ENCODE peak calls at places on chromosomes 5 and 9, in eight cellular contexts. O is upper lobe of right lung; K is fibroblast of gingiva; R is GM13977; U is Kasumi-1; L is GM12864; S is left lung; Y is CD8-positive, alpha-beta memory T cell. M is an unnamed sample.

GRCh38 chr5:108637110-108637509 is 110.6 kb upstream of the FER start:
- DNase-seq in O (no peak), K (peak), R (no peak), U (no peak), L (no peak), S (no peak), Y (no peak), M (peak)

GRCh38 chr5:52725781-52726180 is 61.9 kb upstream of the ITGA1 start:
- DNase-seq in O (no peak), K (peak), R (no peak), U (no peak), L (no peak), S (no peak), Y (no peak), M (no peak)

GRCh38 chr5:154002093-154002492 is 36.6 kb downstream of the FAM114A2 start:
- DNase-seq in O (no peak), K (peak), R (no peak), U (no peak), L (no peak), S (no peak), Y (no peak), M (no peak)

GRCh38 chr9:129398101-129398795 is 220.2 kb upstream of the IER5L start:
- DNase-seq in O (peak), K (no peak), R (no peak), U (no peak), L (no peak), S (peak), Y (no peak), M (no peak)

GRCh38 chr9:7143801-7144200 is 386.0 kb downstream of the KDM4C start:
- DNase-seq in O (no peak), K (no peak), R (no peak), U (no peak), L (no peak), S (no peak), Y (no peak), M (no peak)

GRCh38 chr5:175655411-175655810 is 2.5 kb upstream of the HRH2 start:
- DNase-seq in O (no peak), K (no peak), R (no peak), U (no peak), L (no peak), S (no peak), Y (no peak), M (no peak)

GRCh38 chr5:149358818-149359217 is 972 bp downstream of the PCYOX1L start:
- DNase-seq in O (no peak), K (peak), R (no peak), U (no peak), L (no peak), S (no peak), Y (no peak), M (no peak)

GRCh38 chr5:82360043-82360442 is 81.9 kb upstream of the RPS23 start:
- DNase-seq in O (no peak), K (no peak), R (no peak), U (no peak), L (no peak), S (no peak), Y (no peak), M (no peak)

GRCh38 chr5:158175664-158176507 is 316.9 kb upstream of the CLINT1 start:
- DNase-seq in O (no peak), K (no peak), R (no peak), U (no peak), L (no peak), S (peak), Y (no peak), M (no peak)

GRCh38 chr5:163659568-163659902 is 154.1 kb downstream of the MAT2B start:
- DNase-seq in O (no peak), K (no peak), R (no peak), U (no peak), L (no peak), S (no peak), Y (no peak), M (no peak)

GRCh38 chr9:82764270-82764669 is 298.7 kb downstream of the RASEF start:
- DNase-seq in O (no peak), K (no peak), R (no peak), U (peak), L (no peak), S (no peak), Y (no peak), M (no peak)

GRCh38 chr9:131018621-131019020 is 9.6 kb downstream of the LAMC3 start:
- DNase-seq in O (no peak), K (no peak), R (no peak), U (no peak), L (no peak), S (no peak), Y (no peak), M (no peak)

GRCh38 chr5:50740832-50741231 is 74.4 kb downstream of the PARP8 start:
- DNase-seq in O (no peak), K (no peak), R (no peak), U (no peak), L (no peak), S (no peak), Y (no peak), M (no peak)

GRCh38 chr5:16600397-16600796 is 16.4 kb downstream of the RETREG1 start:
- DNase-seq in O (peak), K (no peak), R (no peak), U (no peak), L (no peak), S (peak), Y (no peak), M (no peak)

GRCh38 chr5:138573949-138574670 is 1.1 kb downstream of the HSPA9 start:
- DNase-seq in O (no peak), K (no peak), R (no peak), U (no peak), L (no peak), S (no peak), Y (no peak), M (no peak)

GRCh38 chr9:8857330-8858249 is 1058.0 kb upstream of the DMAC1 start:
- DNase-seq in O (peak), K (peak), R (peak), U (peak), L (no peak), S (peak), Y (no peak), M (no peak)

GRCh38 chr9:35001803-35002502 is 12.4 kb downstream of the DNAJB5 start:
- DNase-seq in O (no peak), K (no peak), R (peak), U (no peak), L (no peak), S (no peak), Y (no peak), M (no peak)

GRCh38 chr5:147773587-147773986 is 8.9 kb downstream of the JAKMIP2 start:
- DNase-seq in O (no peak), K (no peak), R (no peak), U (no peak), L (no peak), S (no peak), Y (no peak), M (no peak)

GRCh38 chr5:59218424-59219045 is 635.7 kb downstream of the RAB3C start:
- DNase-seq in O (no peak), K (no peak), R (peak), U (peak), L (no peak), S (no peak), Y (no peak), M (no peak)

GRCh38 chr5:3701694-3702093 is 106.1 kb downstream of the IRX1 start:
- DNase-seq in O (no peak), K (no peak), R (no peak), U (no peak), L (no peak), S (no peak), Y (no peak), M (no peak)

GRCh38 chr5:124408738-124409453 is 337.5 kb downstream of the ZNF608 start:
- DNase-seq in O (no peak), K (peak), R (no peak), U (no peak), L (no peak), S (no peak), Y (no peak), M (no peak)

GRCh38 chr9:71647094-71647591 is 121.2 kb downstream of the CEMIP2 start:
- DNase-seq in O (peak), K (peak), R (no peak), U (peak), L (peak), S (peak), Y (no peak), M (no peak)

GRCh38 chr5:40428129-40428528 is 251.6 kb upstream of the PTGER4 start:
- DNase-seq in O (no peak), K (peak), R (no peak), U (no peak), L (no peak), S (no peak), Y (no peak), M (no peak)

GRCh38 chr5:74510476-74510875 is 130.1 kb downstream of the ENC1 start:
- DNase-seq in O (no peak), K (peak), R (no peak), U (no peak), L (no peak), S (no peak), Y (no peak), M (no peak)

GRCh38 chr9:18036364-18036896 is 437.5 kb upstream of the ADAMTSL1 start:
- DNase-seq in O (no peak), K (no peak), R (no peak), U (no peak), L (no peak), S (no peak), Y (no peak), M (no peak)

GRCh38 chr9:110105107-110105506 is 102.9 kb downstream of the C9orf152 start:
- DNase-seq in O (no peak), K (peak), R (no peak), U (no peak), L (no peak), S (no peak), Y (no peak), M (no peak)

GRCh38 chr5:124783794-124784193 is 37.4 kb upstream of the ZNF608 start:
- DNase-seq in O (no peak), K (peak), R (no peak), U (no peak), L (no peak), S (no peak), Y (no peak), M (no peak)

GRCh38 chr9:13078164-13078563 is 201.3 kb downstream of the MPDZ start:
- DNase-seq in O (no peak), K (no peak), R (no peak), U (no peak), L (no peak), S (no peak), Y (no peak), M (no peak)

GRCh38 chr9:10036095-10036494 is 576.7 kb downstream of the PTPRD start:
- DNase-seq in O (no peak), K (no peak), R (no peak), U (no peak), L (no peak), S (no peak), Y (no peak), M (no peak)